ENCODE peak calls at places on chromosomes 13 and 19, in four cellular contexts. R, B, A and M are unnamed samples.

GRCh38 chr13:42803563-42804212 is 22.3 kb downstream of the FAM216B start:
- DNase-seq in R (no peak), B (no peak), A (no peak), M (no peak)

GRCh38 chr19:56120371-56121179 is 520 bp downstream of the ZNF787 start:
- DNase-seq in R (peak), B (peak), A (peak), M (peak)

GRCh38 chr13:73622375-73622774 is 511.8 kb downstream of the KLF12 start:
- DNase-seq in R (no peak), B (no peak), A (no peak), M (no peak)

GRCh38 chr13:112452380-112453206 is 76.4 kb downstream of the SPACA7 start:
- DNase-seq in R (no peak), B (no peak), A (no peak), M (no peak)

GRCh38 chr19:6767357-6768235 is at the start of gene SH2D3A:
- DNase-seq in R (peak), B (no peak), A (no peak), M (peak)

GRCh38 chr19:4140237-4140711 is 13.2 kb upstream of the CREB3L3 start:
- DNase-seq in R (no peak), B (no peak), A (peak), M (no peak)

GRCh38 chr13:76730220-76730619 is 156.0 kb downstream of the KCTD12 start:
- DNase-seq in R (no peak), B (no peak), A (no peak), M (no peak)

GRCh38 chr13:51315658-51316057 is 23.8 kb upstream of the SERPINE3 start:
- DNase-seq in R (no peak), B (no peak), A (no peak), M (no peak)

GRCh38 chr19:17575871-17576757 is 20.7 kb downstream of the COLGALT1 start:
- DNase-seq in R (no peak), B (no peak), A (no peak), M (no peak)

GRCh38 chr13:113209880-113210421 is 538 bp downstream of the CUL4A start:
- DNase-seq in R (peak), B (peak), A (no peak), M (peak)

GRCh38 chr13:51451467-51452390 is 1.1 kb downstream of the INTS6 start:
- DNase-seq in R (peak), B (peak), A (peak), M (peak)

GRCh38 chr13:112185466-112185865 is 118.5 kb downstream of the SOX1 start:
- DNase-seq in R (no peak), B (no peak), A (no peak), M (no peak)

GRCh38 chr19:18173054-18173571 is 500 bp upstream of the IFI30 start:
- DNase-seq in R (no peak), B (no peak), A (no peak), M (peak)

GRCh38 chr13:50127726-50128291 is 112.6 kb downstream of the KCNRG start:
- DNase-seq in R (no peak), B (no peak), A (no peak), M (no peak)

GRCh38 chr19:42683917-42684513 is 56.3 kb downstream of the PSG3 start:
- DNase-seq in R (peak), B (no peak), A (no peak), M (no peak)

GRCh38 chr19:46784262-46785053 is 3.9 kb downstream of the SLC1A5 start:
- DNase-seq in R (peak), B (peak), A (peak), M (peak)

GRCh38 chr13:50072676-50073075 is 57.4 kb downstream of the KCNRG start:
- DNase-seq in R (no peak), B (no peak), A (no peak), M (no peak)

GRCh38 chr13:38366954-38367645 is 17.4 kb downstream of the UFM1 start:
- DNase-seq in R (no peak), B (no peak), A (no peak), M (no peak)

GRCh38 chr13:19072543-19072942 is 109.1 kb downstream of the TUBA3C start:
- DNase-seq in R (no peak), B (no peak), A (no peak), M (no peak)

GRCh38 chr13:29908411-29908810 is 58.0 kb upstream of the UBL3 start:
- DNase-seq in R (no peak), B (peak), A (no peak), M (peak)

GRCh38 chr19:17332677-17333581 is 1.7 kb downstream of the ANO8 start:
- DNase-seq in R (no peak), B (no peak), A (peak), M (no peak)

GRCh38 chr13:28204043-28204442 is 65.7 kb downstream of the PAN3 start:
- DNase-seq in R (no peak), B (no peak), A (no peak), M (no peak)

GRCh38 chr19:54696117-54696548 is 28.1 kb upstream of the KIR3DL3 start:
- DNase-seq in R (no peak), B (no peak), A (no peak), M (no peak)

GRCh38 chr19:44582581-44583265 is 30.6 kb upstream of the IGSF23 start:
- DNase-seq in R (no peak), B (no peak), A (no peak), M (peak)

GRCh38 chr19:31943778-31944177 is 401.6 kb upstream of the ZNF507 start:
- DNase-seq in R (no peak), B (no peak), A (no peak), M (no peak)

GRCh38 chr19:38685666-38686529 is 38.4 kb downstream of the ACTN4 start:
- DNase-seq in R (no peak), B (no peak), A (no peak), M (no peak)

GRCh38 chr13:73303858-73304257 is 245.1 kb downstream of the KLF5 start:
- DNase-seq in R (no peak), B (no peak), A (no peak), M (no peak)

GRCh38 chr13:20713751-20714150 is 10.3 kb downstream of the IL17D start:
- DNase-seq in R (no peak), B (no peak), A (no peak), M (peak)

GRCh38 chr19:6056801-6057650 is 53.3 kb downstream of the RFX2 start:
- DNase-seq in R (no peak), B (peak), A (peak), M (peak)

GRCh38 chr13:110517505-110518149 is 43.9 kb downstream of the RAB20 start:
- DNase-seq in R (no peak), B (no peak), A (no peak), M (no peak)

GRCh38 chr19:13083627-13084026 is 19.0 kb downstream of the LYL1 start:
- DNase-seq in R (no peak), B (no peak), A (no peak), M (no peak)

GRCh38 chr19:670609-671075 is 5.5 kb upstream of the FSTL3 start:
- DNase-seq in R (no peak), B (no peak), A (no peak), M (no peak)

GRCh38 chr19:576768-577438 is 4.5 kb downstream of the BSG start:
- DNase-seq in R (no peak), B (no peak), A (no peak), M (no peak)

GRCh38 chr19:10797078-10797477 is 38.9 kb downstream of the TMED1 start:
- DNase-seq in R (peak), B (no peak), A (no peak), M (no peak)

GRCh38 chr19:54142166-54142780 is 4.7 kb downstream of the CNOT3 start:
- DNase-seq in R (no peak), B (no peak), A (no peak), M (no peak)

GRCh38 chr13:29948246-29948645 is 97.8 kb upstream of the UBL3 start:
- DNase-seq in R (no peak), B (no peak), A (no peak), M (no peak)